ENCODE peak calls at places on chromosome 11, in ten cellular contexts. U is NB4; M is iPS DF 6.9; E is adrenal gland; J is stimulated activated CD8-positive, alpha-beta memory T cell treated with anti-CD3 and anti-CD28 coated beads, Interleukin-7, amount 100 ng/mL, for 1 hour; F is Kasumi-1; R is left lung; Y is mammary epithelial cell; W is fibroblast of lung; N is CD4-positive, CD25-positive, alpha-beta regulatory T cell. C is an unnamed sample.

GRCh38 chr11:121833970-121834369 is 282.0 kb downstream of the BLID start:
- DNase-seq in W (no peak), U (no peak), J (no peak), Y (no peak), E (no peak), F (no peak), M (no peak), R (no peak), N (no peak), C (no peak)

GRCh38 chr11:125319649-125320048 is 155.1 kb downstream of the PKNOX2 start:
- DNase-seq in N (no peak), E (no peak), R (no peak), F (no peak), Y (no peak), U (no peak), M (no peak), W (no peak), J (no peak), C (no peak)

GRCh38 chr11:118318112-118319030 is 13.8 kb downstream of the CD3E start:
- DNase-seq in F (no peak), W (no peak), Y (peak), E (no peak), M (no peak), N (no peak), J (no peak), R (no peak), U (peak), C (no peak)

GRCh38 chr11:63682045-63682915 is 980 bp downstream of the RTN3 start:
- DNase-seq in E (peak), R (no peak), W (no peak), J (no peak), U (peak), M (no peak), F (peak), Y (peak), N (no peak), C (no peak)

GRCh38 chr11:67056640-67057409 is at the start of gene RHOD:
- DNase-seq in M (no peak), R (peak), W (peak), N (peak), Y (peak), U (no peak), E (no peak), J (no peak), F (no peak), C (no peak)

GRCh38 chr11:78427615-78428272 is 10.1 kb upstream of the GAB2 start:
- DNase-seq in E (no peak), U (no peak), Y (peak), R (no peak), J (no peak), M (no peak), W (no peak), N (no peak), F (no peak), C (no peak)

GRCh38 chr11:117221775-117222517 is 9.9 kb downstream of the PCSK7 start:
- DNase-seq in Y (peak), M (no peak), F (no peak), U (no peak), W (no peak), E (no peak), N (no peak), R (no peak), J (no peak), C (no peak)

GRCh38 chr11:2525941-2526807 is 81.4 kb downstream of the KCNQ1 start:
- DNase-seq in Y (no peak), E (peak), R (peak), W (no peak), F (no peak), M (no peak), J (no peak), U (no peak), N (no peak), C (no peak)

GRCh38 chr11:34665077-34665835 is 44.4 kb downstream of the EHF start:
- DNase-seq in R (no peak), Y (no peak), M (no peak), J (no peak), N (no peak), U (no peak), F (no peak), W (no peak), E (no peak), C (no peak)

GRCh38 chr11:236774-237767 is at the start of gene PSMD13:
- DNase-seq in F (peak), U (peak), R (peak), Y (peak), W (peak), E (peak), N (peak), J (peak), M (peak), C (peak)

GRCh38 chr11:79044211-79044610 is 396.6 kb downstream of the TENM4 start:
- DNase-seq in Y (no peak), N (no peak), W (no peak), U (no peak), F (no peak), E (no peak), M (no peak), R (no peak), J (no peak), C (no peak)

GRCh38 chr11:122486793-122487495 is 168.6 kb upstream of the UBASH3B start:
- DNase-seq in N (no peak), J (no peak), M (peak), U (peak), F (peak), W (peak), E (no peak), Y (peak), R (no peak), C (no peak)

GRCh38 chr11:46916669-46917108 is 1.7 kb downstream of the LRP4 start:
- DNase-seq in U (peak), J (no peak), R (peak), N (no peak), E (peak), Y (peak), M (no peak), W (peak), F (peak), C (no peak)

GRCh38 chr11:98137437-98137836 is 883.3 kb upstream of the CNTN5 start:
- DNase-seq in W (no peak), Y (no peak), F (no peak), M (no peak), N (no peak), U (no peak), E (no peak), J (no peak), R (no peak), C (no peak)

GRCh38 chr11:65133724-65134123 is 595 bp downstream of the SYVN1 start:
- DNase-seq in Y (no peak), U (no peak), R (no peak), F (peak), J (no peak), N (no peak), E (peak), M (no peak), W (no peak), C (no peak)

GRCh38 chr11:65793144-65793581 is 6.3 kb downstream of the OVOL1 start:
- DNase-seq in R (peak), F (no peak), U (no peak), J (no peak), E (no peak), N (no peak), M (no peak), W (no peak), Y (peak), C (no peak)

GRCh38 chr11:37812281-37812880 is 1214.3 kb upstream of the RAG2 start:
- DNase-seq in U (no peak), F (no peak), R (peak), E (no peak), M (no peak), W (no peak), J (no peak), N (no peak), Y (no peak), C (no peak)

GRCh38 chr11:65856689-65857499 is 1.1 kb downstream of the CFL1 start:
- DNase-seq in J (peak), N (peak), M (no peak), R (peak), F (peak), E (peak), W (peak), Y (peak), U (peak), C (peak)